ENCODE peak calls at places on chromosome 5, in four cellular contexts. Y, Z, J and G are unnamed samples.

GRCh38 chr5:179368806-179369529 is 23.7 kb upstream of the ADAMTS2 start:
- DNase-seq in J (no peak), Y (peak; percentile 55), Z (no peak), G (peak; percentile 51)

GRCh38 chr5:43020294-43020711 is 19.8 kb downstream of the ANXA2R start:
- DNase-seq in Z (peak; percentile 90), Y (peak; percentile 77), J (peak; percentile 56), G (no peak)

GRCh38 chr5:139236479-139236878 is 38.3 kb upstream of the SIL1 start:
- DNase-seq in J (no peak), Z (no peak), Y (no peak), G (no peak)

GRCh38 chr5:95823241-95823737 is 763 bp upstream of the GLRX start:
- DNase-seq in Z (no peak), J (no peak), Y (no peak), G (no peak)

GRCh38 chr5:144405986-144406385 is 235.3 kb downstream of the KCTD16 start:
- DNase-seq in J (no peak), Y (no peak), Z (no peak), G (no peak)

GRCh38 chr5:1564182-1564748 is 40.5 kb upstream of the LPCAT1 start:
- DNase-seq in Y (no peak), J (peak; percentile 60), Z (no peak), G (no peak)

GRCh38 chr5:127536687-127537086 is 19.2 kb downstream of the PRRC1 start:
- DNase-seq in J (peak; percentile 37), Y (no peak), Z (no peak), G (no peak)

GRCh38 chr5:172180936-172181335 is 7.1 kb downstream of the STK10 start:
- DNase-seq in J (no peak), Y (no peak), Z (no peak), G (no peak)

GRCh38 chr5:159444441-159445082 is 114.3 kb upstream of the IL12B start:
- DNase-seq in J (peak; percentile 65), Y (no peak), Z (peak; percentile 26), G (no peak)

GRCh38 chr5:175845229-175845628 is 26.1 kb upstream of the CPLX2 start:
- DNase-seq in Y (no peak), Z (no peak), J (no peak), G (no peak)

GRCh38 chr5:143398451-143399237 is 4.8 kb downstream of the NR3C1 start:
- DNase-seq in Y (no peak), J (no peak), Z (no peak), G (no peak)

GRCh38 chr5:36680066-36680465 is 73.7 kb downstream of the SLC1A3 start:
- DNase-seq in J (no peak), Z (no peak), Y (no peak), G (peak; percentile 75)

GRCh38 chr5:59768204-59769040 is 125.1 kb downstream of the PDE4D start:
- DNase-seq in Y (peak; percentile 64), J (peak; percentile 74), Z (peak; percentile 42), G (peak; percentile 71)

GRCh38 chr5:142433526-142434321 is 108.9 kb upstream of the SPRY4 start:
- DNase-seq in Z (no peak), J (no peak), Y (no peak), G (no peak)

GRCh38 chr5:71681282-71681681 is 37.8 kb upstream of the CARTPT start:
- DNase-seq in Z (no peak), J (no peak), Y (no peak), G (no peak)

GRCh38 chr5:135429326-135429725 is 17.8 kb downstream of the DCANP1 start:
- DNase-seq in Y (no peak), J (no peak), Z (peak; percentile 56), G (no peak)

GRCh38 chr5:126810983-126811382 is 34.0 kb downstream of the LMNB1 start:
- DNase-seq in Y (no peak), J (no peak), Z (no peak), G (no peak)

GRCh38 chr5:34659168-34659567 is 3.0 kb downstream of the RAI14 start:
- DNase-seq in Z (no peak), Y (no peak), J (no peak), G (no peak)

GRCh38 chr5:79074641-79075040 is 5.1 kb downstream of the BHMT2 start:
- DNase-seq in J (peak; percentile 3), Y (no peak), Z (no peak), G (no peak)

GRCh38 chr5:74562116-74562515 is 78.4 kb downstream of the ENC1 start:
- DNase-seq in Z (peak; percentile 2), Y (no peak), J (no peak), G (no peak)

GRCh38 chr5:16304846-16305245 is 125.3 kb upstream of the MARCHF11 start:
- DNase-seq in Y (no peak), J (no peak), Z (no peak), G (no peak)

GRCh38 chr5:160064979-160065619 is 54.2 kb downstream of the PWWP2A start:
- DNase-seq in J (no peak), Y (no peak), Z (no peak), G (no peak)

GRCh38 chr5:98843481-98843880 is 70.0 kb downstream of the RGMB start:
- DNase-seq in J (no peak), Y (no peak), Z (no peak), G (no peak)

GRCh38 chr5:106195679-106196078 is 1475.1 kb downstream of the EFNA5 start:
- DNase-seq in Y (no peak), Z (no peak), J (no peak), G (no peak)

GRCh38 chr5:76855961-76856360 is 6.1 kb downstream of the S100Z start:
- DNase-seq in J (no peak), Y (peak; percentile 65), Z (no peak), G (no peak)

GRCh38 chr5:34452170-34452828 is 203.8 kb upstream of the RAI14 start:
- DNase-seq in Z (no peak), J (no peak), Y (no peak), G (no peak)

GRCh38 chr5:160787247-160787646 is 64.8 kb downstream of the ATP10B start:
- DNase-seq in Z (peak; percentile 58), Y (no peak), J (peak; percentile 19), G (peak; percentile 69)

GRCh38 chr5:42691413-42691861 is 65.2 kb upstream of the CCDC152 start:
- DNase-seq in Y (no peak), Z (no peak), J (no peak), G (no peak)